ENCODE peak calls at places on chromosome 13, in nine cellular contexts. O, G, T, M, W, Q, D, C and A are unnamed samples.

GRCh38 chr13:114110091-114110829 is 22.2 kb downstream of the RASA3 start:
- DNase-seq in T (peak), C (peak), M (no peak), Q (peak), W (no peak), D (peak), G (no peak), O (no peak), A (no peak)

GRCh38 chr13:77507931-77508776 is 27.4 kb upstream of the SCEL start:
- DNase-seq in G (no peak), T (peak), Q (no peak), D (no peak), W (no peak), M (peak), C (peak), O (peak), A (no peak)

GRCh38 chr13:39892731-39893293 is 237.3 kb downstream of the COG6 start:
- DNase-seq in D (no peak), Q (no peak), O (no peak), M (no peak), G (no peak), T (peak), W (peak), C (peak), A (no peak)

GRCh38 chr13:51967482-51968446 is 43.5 kb downstream of the ATP7B start:
- DNase-seq in Q (no peak), C (no peak), W (no peak), O (no peak), M (no peak), D (no peak), T (no peak), G (no peak), A (no peak)

GRCh38 chr13:51113969-51114368 is 2.9 kb upstream of the C13orf42 start:
- DNase-seq in O (no peak), Q (no peak), M (no peak), D (no peak), T (no peak), W (no peak), C (no peak), G (no peak), A (no peak)

GRCh38 chr13:91162180-91162579 is 185.3 kb upstream of the MIR17HG start:
- DNase-seq in Q (peak), M (no peak), C (no peak), W (peak), G (no peak), T (no peak), D (no peak), O (no peak), A (no peak)

GRCh38 chr13:30142502-30143211 is 164.7 kb downstream of the KATNAL1 start:
- DNase-seq in O (peak), C (peak), M (peak), Q (no peak), W (peak), D (peak), T (peak), G (peak), A (peak)

GRCh38 chr13:30766957-30767603 is 31.7 kb downstream of the ALOX5AP start:
- DNase-seq in W (no peak), G (no peak), T (no peak), C (no peak), D (no peak), Q (peak), M (no peak), O (peak), A (no peak)

GRCh38 chr13:97492684-97493371 is 58.9 kb downstream of the RAP2A start:
- DNase-seq in D (no peak), O (no peak), W (no peak), Q (no peak), G (no peak), M (no peak), C (no peak), T (no peak), A (no peak)

GRCh38 chr13:54241719-54242118 is 1213.1 kb downstream of the OLFM4 start:
- DNase-seq in T (no peak), M (peak), W (peak), D (no peak), C (peak), O (peak), G (no peak), Q (no peak), A (no peak)

GRCh38 chr13:98706446-98707110 is 45.9 kb downstream of the SLC15A1 start:
- DNase-seq in W (no peak), D (no peak), T (no peak), C (no peak), O (no peak), M (no peak), G (no peak), Q (no peak), A (no peak)

GRCh38 chr13:112462408-112462807 is 86.3 kb downstream of the SPACA7 start:
- DNase-seq in Q (no peak), O (no peak), G (no peak), W (no peak), D (no peak), T (no peak), C (no peak), M (no peak), A (no peak)

GRCh38 chr13:95644611-95645052 is at the start of gene DZIP1:
- DNase-seq in C (peak), W (peak), O (peak), T (peak), Q (no peak), M (peak), G (peak), D (peak), A (no peak)

GRCh38 chr13:95360464-95361097 is 59.3 kb upstream of the ABCC4 start:
- DNase-seq in T (peak), M (no peak), O (no peak), W (no peak), C (no peak), D (peak), Q (no peak), G (no peak), A (no peak)

GRCh38 chr13:31431722-31432137 is 232.0 kb downstream of the B3GLCT start:
- DNase-seq in G (no peak), Q (peak), O (peak), W (peak), C (peak), D (no peak), T (peak), M (peak), A (no peak)

GRCh38 chr13:41060723-41061074 is 610 bp upstream of the WBP4 start:
- DNase-seq in Q (peak), C (peak), M (no peak), D (peak), T (peak), O (peak), G (no peak), W (peak), A (no peak)

GRCh38 chr13:45416521-45417125 is 1.6 kb downstream of the SLC25A30 start:
- DNase-seq in O (no peak), Q (no peak), T (no peak), W (peak), G (no peak), C (no peak), D (no peak), M (no peak), A (no peak)

GRCh38 chr13:108855737-108856387 is 226.5 kb downstream of the MYO16 start:
- DNase-seq in D (no peak), O (no peak), W (no peak), T (no peak), Q (no peak), M (no peak), C (no peak), G (no peak), A (no peak)

GRCh38 chr13:52446265-52446664 is 4.2 kb downstream of the VPS36 start:
- DNase-seq in Q (no peak), M (no peak), O (no peak), C (no peak), D (no peak), G (no peak), W (peak), T (no peak), A (no peak)

GRCh38 chr13:82330499-82330898 is 1551.8 kb downstream of the SLITRK1 start:
- DNase-seq in G (no peak), Q (peak), O (no peak), D (no peak), M (no peak), W (peak), T (peak), C (peak), A (no peak)
- TF ChIP-seq CTCF in G (peak), Q (peak), O (peak), D (no peak), M (peak), W (peak), T (peak), C (peak), A (no peak)

GRCh38 chr13:110706570-110707378 is 858 bp upstream of the CARS2 start:
- DNase-seq in M (no peak), G (no peak), W (no peak), O (no peak), T (no peak), C (no peak), Q (no peak), D (no peak), A (no peak)

GRCh38 chr13:110702089-110702488 is 3.8 kb downstream of the CARS2 start:
- DNase-seq in C (no peak), W (no peak), M (no peak), D (no peak), T (no peak), O (no peak), G (no peak), Q (no peak), A (no peak)

GRCh38 chr13:110705356-110705825 is 525 bp downstream of the CARS2 start:
- DNase-seq in W (no peak), G (no peak), C (peak), M (no peak), D (no peak), Q (no peak), T (peak), O (no peak), A (no peak)

GRCh38 chr13:110702591-110703526 is 3.1 kb downstream of the CARS2 start:
- DNase-seq in M (no peak), G (no peak), C (peak), O (no peak), Q (no peak), D (peak), T (peak), W (no peak), A (no peak)

DNA sequence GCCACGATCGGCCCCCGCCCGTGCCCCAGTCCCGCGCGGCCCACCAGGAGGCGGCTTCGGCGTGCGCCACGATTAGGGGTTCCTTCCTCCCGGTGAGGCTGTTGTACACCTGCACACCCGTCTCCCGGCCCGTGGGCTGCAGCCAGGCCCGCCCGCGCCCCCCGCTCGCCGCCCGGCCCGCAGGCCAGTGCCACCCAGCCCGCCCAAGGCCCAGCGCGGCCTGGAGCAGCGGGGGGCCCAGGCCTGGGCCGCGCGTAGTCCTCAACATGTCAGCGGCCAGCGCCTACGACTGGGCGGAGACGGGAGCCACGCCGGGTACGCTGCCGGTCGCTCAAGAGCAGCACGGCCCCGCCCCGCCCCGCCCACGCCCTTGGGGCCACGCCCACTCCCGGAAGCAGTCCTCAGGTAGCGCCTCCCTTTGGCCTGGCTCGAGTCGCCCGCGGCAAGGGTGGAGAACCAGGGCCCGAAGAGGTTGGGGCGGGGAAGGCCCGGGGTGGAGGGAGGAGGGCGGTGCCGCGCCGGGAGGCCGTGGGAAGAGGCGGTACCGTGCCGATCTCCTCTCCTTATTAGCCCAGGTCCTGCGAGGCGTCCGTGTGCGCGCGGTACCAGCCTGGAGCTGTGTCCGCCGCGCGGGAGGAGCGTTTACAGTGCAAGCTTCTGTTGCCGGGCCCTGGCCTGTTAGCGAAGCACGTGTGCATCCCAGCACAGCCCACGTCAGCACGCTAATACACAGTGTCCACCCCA is at the start of gene CARS2:
- DNase-seq in D (peak), O (peak), C (peak), M (peak), T (peak), W (peak), Q (peak), G (peak), A (peak)
- TF ChIP-seq CTCF in D (peak), O (no peak), C (no peak), M (no peak), T (no peak), W (no peak), Q (no peak), G (peak), A (peak)

GRCh38 chr13:47457631-47458030 is 543.4 kb downstream of the SUCLA2 start:
- DNase-seq in T (peak), C (no peak), M (no peak), D (no peak), G (no peak), Q (no peak), W (no peak), O (no peak), A (peak)

GRCh38 chr13:47455581-47455980 is 545.5 kb downstream of the SUCLA2 start:
- DNase-seq in D (no peak), Q (no peak), G (no peak), M (no peak), T (peak), W (no peak), O (no peak), C (no peak), A (no peak)

GRCh38 chr13:47463002-47463401 is 538.1 kb downstream of the SUCLA2 start:
- DNase-seq in W (no peak), M (no peak), G (no peak), D (no peak), O (no peak), Q (no peak), C (no peak), T (no peak), A (no peak)

GRCh38 chr13:47463726-47464125 is 537.3 kb downstream of the SUCLA2 start:
- DNase-seq in W (no peak), D (no peak), M (peak), Q (no peak), O (no peak), C (peak), T (peak), G (peak), A (no peak)

GRCh38 chr13:47459512-47459911 is 541.6 kb downstream of the SUCLA2 start:
- DNase-seq in M (no peak), D (no peak), C (peak), Q (peak), G (no peak), T (peak), W (peak), O (no peak), A (no peak)
- TF ChIP-seq CTCF in M (peak), D (no peak), C (peak), Q (peak), G (peak), T (peak), W (peak), O (peak), A (peak)

GRCh38 chr13:25675060-25675459 is 303.3 kb downstream of the ATP8A2 start:
- DNase-seq in Q (no peak), D (no peak), G (no peak), W (no peak), M (no peak), O (no peak), C (no peak), T (no peak), A (no peak)

GRCh38 chr13:25679154-25679553 is 307.4 kb downstream of the ATP8A2 start:
- DNase-seq in C (no peak), G (no peak), Q (no peak), D (no peak), O (no peak), M (no peak), T (no peak), W (no peak), A (no peak)

GRCh38 chr13:25677956-25678355 is 306.2 kb downstream of the ATP8A2 start:
- DNase-seq in G (no peak), M (no peak), O (no peak), C (no peak), D (no peak), W (no peak), T (no peak), Q (no peak), A (no peak)

GRCh38 chr13:25679936-25680335 is 308.2 kb downstream of the ATP8A2 start:
- DNase-seq in T (no peak), Q (no peak), W (no peak), D (no peak), C (no peak), G (no peak), O (peak), M (no peak), A (no peak)

DNA sequence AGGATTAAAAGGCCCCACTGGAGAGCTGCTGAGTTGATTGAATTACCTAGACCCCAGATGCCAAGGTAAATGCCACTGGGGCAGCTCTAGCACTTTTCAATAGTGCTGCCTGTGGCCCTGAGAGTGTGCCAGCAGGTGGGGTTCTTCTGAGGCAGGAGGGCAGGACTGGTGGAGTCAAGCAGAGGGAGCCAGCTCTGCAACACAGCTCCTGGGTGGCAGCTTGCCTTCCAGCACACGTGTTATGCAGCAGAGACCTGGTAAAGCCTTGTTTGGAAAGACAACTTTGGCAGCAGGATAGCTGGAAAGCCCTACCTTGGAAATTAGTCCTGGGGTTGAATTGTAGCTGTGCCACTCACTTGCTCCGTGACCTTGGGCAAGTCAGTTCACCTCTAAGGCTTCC is 306.6 kb downstream of the ATP8A2 start:
- DNase-seq in O (no peak), G (no peak), D (no peak), C (no peak), W (no peak), M (no peak), T (no peak), Q (no peak), A (no peak)
- TF ChIP-seq CTCF in O (no peak), G (no peak), D (no peak), C (peak), W (no peak), M (no peak), T (no peak), Q (no peak), A (no peak)